ENCODE peak calls at places on chromosomes 1 and 21, in nine cellular contexts. One of them, this sample, is unnamed.

GRCh38 chr1:163924041-163924440 is 602.3 kb downstream of the NUF2 start:
- DNase-seq in HCT116: no peak
- DNase-seq in A549: no peak
- DNase-seq in ovary: no peak
- DNase-seq in uterus: no peak
- DNase-seq in heart left ventricle: no peak
- DNase-seq in Peyer's patch: no peak
- DNase-seq in body of pancreas: no peak
- DNase-seq in IMR-90: no peak
- DNase-seq in this sample: no peak

GRCh38 chr1:212967767-212968166 is 17.4 kb downstream of the VASH2 start:
- DNase-seq in HCT116: peak; percentile 34
- DNase-seq in A549: peak; percentile 75
- DNase-seq in ovary: no peak
- DNase-seq in uterus: no peak
- DNase-seq in heart left ventricle: no peak
- DNase-seq in Peyer's patch: no peak
- DNase-seq in body of pancreas: no peak
- DNase-seq in IMR-90: peak; percentile 64
- DNase-seq in this sample: peak; percentile 70

GRCh38 chr1:18927654-18928272 is 25.4 kb upstream of the ALDH4A1 start:
- DNase-seq in HCT116: no peak
- DNase-seq in A549: no peak
- DNase-seq in ovary: no peak
- DNase-seq in uterus: no peak
- DNase-seq in heart left ventricle: no peak
- DNase-seq in Peyer's patch: peak; percentile 66
- DNase-seq in body of pancreas: no peak
- DNase-seq in IMR-90: peak; percentile 63
- DNase-seq in this sample: no peak

GRCh38 chr1:54969879-54970278 is 10.5 kb upstream of the TMEM61 start:
- DNase-seq in HCT116: no peak
- DNase-seq in A549: no peak
- DNase-seq in ovary: no peak
- DNase-seq in uterus: no peak
- DNase-seq in heart left ventricle: no peak
- DNase-seq in Peyer's patch: peak; percentile 4
- DNase-seq in body of pancreas: no peak
- DNase-seq in IMR-90: no peak
- DNase-seq in this sample: no peak

GRCh38 chr21:20997308-20997632 is 939 bp upstream of the NCAM2 start:
- DNase-seq in HCT116: no peak
- DNase-seq in A549: no peak
- DNase-seq in ovary: no peak
- DNase-seq in uterus: no peak
- DNase-seq in heart left ventricle: no peak
- DNase-seq in Peyer's patch: no peak
- DNase-seq in body of pancreas: no peak
- DNase-seq in IMR-90: no peak
- DNase-seq in this sample: no peak

GRCh38 chr1:43586136-43586726 is 55.5 kb downstream of the PTPRF start:
- DNase-seq in HCT116: no peak
- DNase-seq in A549: no peak
- DNase-seq in ovary: no peak
- DNase-seq in uterus: no peak
- DNase-seq in heart left ventricle: no peak
- DNase-seq in Peyer's patch: no peak
- DNase-seq in body of pancreas: no peak
- DNase-seq in IMR-90: no peak
- DNase-seq in this sample: no peak

GRCh38 chr1:12581179-12581578 is 36.8 kb downstream of the DHRS3 start:
- DNase-seq in HCT116: no peak
- DNase-seq in A549: no peak
- DNase-seq in ovary: no peak
- DNase-seq in uterus: no peak
- DNase-seq in heart left ventricle: no peak
- DNase-seq in Peyer's patch: no peak
- DNase-seq in body of pancreas: no peak
- DNase-seq in IMR-90: no peak
- DNase-seq in this sample: no peak

GRCh38 chr1:244322791-244323521 is 128.8 kb downstream of the ADSS2 start:
- DNase-seq in HCT116: peak; percentile 85
- DNase-seq in A549: peak; percentile 76
- DNase-seq in ovary: no peak
- DNase-seq in uterus: peak; percentile 61
- DNase-seq in heart left ventricle: peak; percentile 43
- DNase-seq in Peyer's patch: peak; percentile 58
- DNase-seq in body of pancreas: peak; percentile 61
- DNase-seq in IMR-90: peak; percentile 98
- DNase-seq in this sample: peak; percentile 56

GRCh38 chr1:210777914-210778313 is 356.0 kb downstream of the KCNH1 start:
- DNase-seq in HCT116: no peak
- DNase-seq in A549: no peak
- DNase-seq in ovary: no peak
- DNase-seq in uterus: no peak
- DNase-seq in heart left ventricle: no peak
- DNase-seq in Peyer's patch: no peak
- DNase-seq in body of pancreas: no peak
- DNase-seq in IMR-90: no peak
- DNase-seq in this sample: no peak

GRCh38 chr1:69081671-69082070 is 486.1 kb upstream of the LRRC7 start:
- DNase-seq in HCT116: no peak
- DNase-seq in A549: no peak
- DNase-seq in ovary: no peak
- DNase-seq in uterus: no peak
- DNase-seq in heart left ventricle: no peak
- DNase-seq in Peyer's patch: no peak
- DNase-seq in body of pancreas: no peak
- DNase-seq in IMR-90: no peak
- DNase-seq in this sample: no peak
- TF ChIP-seq POLR2A in HCT116: no peak
- TF ChIP-seq POLR2A in A549: no peak
- TF ChIP-seq POLR2A in ovary: no peak
- TF ChIP-seq POLR2A in uterus: no peak
- TF ChIP-seq POLR2A in heart left ventricle: no peak
- TF ChIP-seq POLR2A in Peyer's patch: no peak
- TF ChIP-seq POLR2A in body of pancreas: no peak
- TF ChIP-seq POLR2A in IMR-90: no peak
- TF ChIP-seq POLR2A in this sample: no peak

DNA sequence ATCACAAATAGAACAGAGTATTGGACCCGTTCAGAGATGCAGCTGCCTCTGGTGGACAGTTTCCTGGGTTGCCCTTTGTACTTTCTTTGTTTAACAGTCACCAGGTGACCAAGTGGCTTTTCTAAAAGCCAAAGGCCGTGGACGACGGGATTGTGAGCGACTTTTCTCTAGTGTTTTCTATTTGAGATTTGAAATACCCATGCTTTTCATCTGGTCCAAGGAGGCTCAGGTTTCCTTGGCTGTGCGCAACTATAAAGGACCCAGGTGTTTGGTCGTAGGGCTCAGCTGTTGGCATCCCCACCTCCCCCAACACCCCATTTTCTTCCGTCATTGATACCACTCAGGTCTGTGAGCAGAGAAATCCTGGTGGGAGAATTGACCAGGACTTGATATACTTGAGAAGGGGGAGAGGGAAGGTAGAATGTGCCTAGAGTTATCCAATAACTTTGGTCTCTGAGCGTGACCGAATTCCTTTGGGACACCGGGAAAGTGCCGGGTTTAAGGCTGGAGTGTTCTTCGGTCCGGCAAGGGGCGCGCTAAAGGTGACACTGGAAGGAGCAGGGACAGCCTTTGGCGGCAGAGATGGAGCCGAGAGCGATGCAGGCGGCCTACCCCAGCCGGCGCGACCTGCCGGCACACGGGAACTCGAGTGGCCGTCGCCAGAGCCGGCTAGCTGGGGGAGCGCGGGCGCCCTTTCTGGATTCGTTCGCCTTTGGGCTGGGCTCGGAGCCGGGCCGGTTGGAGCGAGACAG is 83.4 kb upstream of the BMP8A start:
- DNase-seq in HCT116: no peak
- DNase-seq in A549: no peak
- DNase-seq in ovary: no peak
- DNase-seq in uterus: peak; percentile 29
- DNase-seq in heart left ventricle: no peak
- DNase-seq in Peyer's patch: peak; percentile 62
- DNase-seq in body of pancreas: peak; percentile 35
- DNase-seq in IMR-90: no peak
- DNase-seq in this sample: no peak
- TF ChIP-seq POLR2A in HCT116: no peak
- TF ChIP-seq POLR2A in A549: no peak
- TF ChIP-seq POLR2A in ovary: peak; percentile 25
- TF ChIP-seq POLR2A in uterus: peak; percentile 31
- TF ChIP-seq POLR2A in heart left ventricle: peak; percentile 59
- TF ChIP-seq POLR2A in Peyer's patch: peak; percentile 18
- TF ChIP-seq POLR2A in body of pancreas: peak; percentile 75
- TF ChIP-seq POLR2A in IMR-90: no peak
- TF ChIP-seq POLR2A in this sample: peak; percentile 69

DNA sequence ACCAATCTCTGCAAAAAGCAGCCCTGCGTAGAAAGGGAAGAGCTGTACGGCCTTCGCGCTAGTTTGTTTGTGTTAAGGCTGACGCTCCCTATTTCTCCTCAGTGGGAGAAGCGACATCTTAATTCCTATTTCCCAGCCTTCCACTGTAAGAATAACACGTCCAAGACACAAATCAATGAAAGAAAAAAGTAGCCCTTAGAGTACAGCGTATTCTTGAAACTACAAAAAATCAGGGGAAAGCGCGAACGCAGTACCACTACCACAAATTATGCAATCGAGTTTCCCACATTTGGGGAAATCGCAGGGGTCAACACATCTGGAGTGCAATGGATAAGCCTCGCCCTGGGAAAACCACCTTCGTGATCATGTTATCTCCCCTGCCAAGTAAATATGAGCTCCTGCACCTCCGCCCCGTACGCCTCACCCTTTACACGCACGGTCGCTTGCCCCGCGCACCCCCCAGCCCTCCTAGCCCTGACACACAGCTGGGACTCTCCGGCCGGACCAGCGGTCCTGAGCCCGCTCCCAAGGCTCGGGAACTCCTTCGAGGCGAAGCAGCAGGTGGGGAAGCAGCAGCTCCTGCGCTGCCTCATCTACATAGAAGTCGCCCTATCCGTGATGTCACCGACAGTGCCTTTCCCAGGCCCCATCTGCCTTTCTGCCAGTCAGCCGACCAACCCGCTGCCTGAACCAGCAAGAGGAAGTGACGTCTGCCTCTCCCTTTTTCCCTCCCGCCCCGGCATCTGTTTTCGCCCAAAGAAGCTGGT is 94.7 kb downstream of the PPIAL4G start:
- DNase-seq in HCT116: peak; percentile 79
- DNase-seq in A549: peak; percentile 94
- DNase-seq in ovary: peak; percentile 88
- DNase-seq in uterus: peak; percentile 89
- DNase-seq in heart left ventricle: peak; percentile 89
- DNase-seq in Peyer's patch: peak; percentile 97
- DNase-seq in body of pancreas: peak; percentile 90
- DNase-seq in IMR-90: peak; percentile 91
- DNase-seq in this sample: peak; percentile 70
- TF ChIP-seq POLR2A in HCT116: peak; percentile 99
- TF ChIP-seq POLR2A in A549: peak; percentile 63
- TF ChIP-seq POLR2A in ovary: peak; percentile 74
- TF ChIP-seq POLR2A in uterus: peak; percentile 39
- TF ChIP-seq POLR2A in heart left ventricle: peak; percentile 51
- TF ChIP-seq POLR2A in Peyer's patch: peak; percentile 77
- TF ChIP-seq POLR2A in body of pancreas: peak; percentile 90
- TF ChIP-seq POLR2A in IMR-90: peak; percentile 93
- TF ChIP-seq POLR2A in this sample: peak; percentile 56

GRCh38 chr1:84146375-84147032 is 2.4 kb downstream of the PRKACB start:
- DNase-seq in HCT116: peak; percentile 66
- DNase-seq in A549: no peak
- DNase-seq in ovary: no peak
- DNase-seq in uterus: no peak
- DNase-seq in heart left ventricle: no peak
- DNase-seq in Peyer's patch: no peak
- DNase-seq in body of pancreas: no peak
- DNase-seq in IMR-90: peak; percentile 78
- DNase-seq in this sample: no peak

GRCh38 chr1:84145051-84145450 is 980 bp downstream of the PRKACB start:
- DNase-seq in HCT116: no peak
- DNase-seq in A549: no peak
- DNase-seq in ovary: no peak
- DNase-seq in uterus: no peak
- DNase-seq in heart left ventricle: no peak
- DNase-seq in Peyer's patch: no peak
- DNase-seq in body of pancreas: no peak
- DNase-seq in IMR-90: peak; percentile 23
- DNase-seq in this sample: no peak

GRCh38 chr1:84141177-84142003 is 2.7 kb upstream of the PRKACB start:
- DNase-seq in HCT116: no peak
- DNase-seq in A549: no peak
- DNase-seq in ovary: no peak
- DNase-seq in uterus: no peak
- DNase-seq in heart left ventricle: no peak
- DNase-seq in Peyer's patch: no peak
- DNase-seq in body of pancreas: no peak
- DNase-seq in IMR-90: peak; percentile 40
- DNase-seq in this sample: no peak

GRCh38 chr1:84148758-84149157 is 4.7 kb downstream of the PRKACB start:
- DNase-seq in HCT116: no peak
- DNase-seq in A549: no peak
- DNase-seq in ovary: no peak
- DNase-seq in uterus: no peak
- DNase-seq in heart left ventricle: no peak
- DNase-seq in Peyer's patch: no peak
- DNase-seq in body of pancreas: no peak
- DNase-seq in IMR-90: no peak
- DNase-seq in this sample: no peak

GRCh38 chr1:84143796-84144565 is at the start of gene PRKACB:
- DNase-seq in HCT116: no peak
- DNase-seq in A549: no peak
- DNase-seq in ovary: no peak
- DNase-seq in uterus: no peak
- DNase-seq in heart left ventricle: no peak
- DNase-seq in Peyer's patch: no peak
- DNase-seq in body of pancreas: no peak
- DNase-seq in IMR-90: peak; percentile 62
- DNase-seq in this sample: no peak
- TF ChIP-seq POLR2A in HCT116: no peak
- TF ChIP-seq POLR2A in A549: no peak
- TF ChIP-seq POLR2A in ovary: no peak
- TF ChIP-seq POLR2A in uterus: no peak
- TF ChIP-seq POLR2A in heart left ventricle: no peak
- TF ChIP-seq POLR2A in Peyer's patch: no peak
- TF ChIP-seq POLR2A in body of pancreas: peak; percentile 63
- TF ChIP-seq POLR2A in IMR-90: no peak
- TF ChIP-seq POLR2A in this sample: no peak

DNA sequence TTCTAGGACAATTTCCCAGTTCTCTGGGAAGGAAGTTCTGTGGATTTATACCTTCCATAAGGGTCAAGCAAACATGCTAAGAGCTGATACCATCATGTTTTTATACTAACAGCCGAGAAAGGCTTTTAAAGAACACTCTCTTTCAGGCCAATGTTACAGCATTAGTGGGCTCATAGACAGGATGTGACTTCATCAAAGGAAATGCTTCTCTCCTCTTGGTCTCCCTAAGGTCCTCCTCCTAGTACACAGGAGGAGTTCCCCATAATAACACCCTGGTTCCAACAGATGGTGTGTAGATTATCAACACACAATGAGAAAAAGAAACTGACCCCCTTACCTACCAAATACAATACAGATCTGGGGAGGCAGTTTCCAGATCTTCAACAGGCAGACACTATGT is 26.7 kb upstream of the GLIS1 start:
- DNase-seq in HCT116: no peak
- DNase-seq in A549: no peak
- DNase-seq in ovary: no peak
- DNase-seq in uterus: no peak
- DNase-seq in heart left ventricle: no peak
- DNase-seq in Peyer's patch: no peak
- DNase-seq in body of pancreas: no peak
- DNase-seq in IMR-90: peak; percentile 72
- DNase-seq in this sample: no peak
- TF ChIP-seq POLR2A in HCT116: no peak
- TF ChIP-seq POLR2A in A549: no peak
- TF ChIP-seq POLR2A in ovary: no peak
- TF ChIP-seq POLR2A in uterus: no peak
- TF ChIP-seq POLR2A in heart left ventricle: no peak
- TF ChIP-seq POLR2A in Peyer's patch: no peak
- TF ChIP-seq POLR2A in body of pancreas: no peak
- TF ChIP-seq POLR2A in IMR-90: no peak
- TF ChIP-seq POLR2A in this sample: no peak

This sample was measured in H54.